ENCODE peak calls at places on chromosomes 11 and 22, in eight cellular contexts. E is transverse colon, I is heart left ventricle, P is Peyer's patch, V is adrenal gland, R is body of pancreas, Q is IMR-90, T is esophagus muscularis mucosa. N is an unnamed sample.

GRCh38 chr11:63599211-63600122 is 14.8 kb downstream of the PLAAT3 start:
- DNase-seq in E (no peak), I (no peak), P (no peak), V (no peak), R (no peak), Q (peak; percentile 95), T (peak; percentile 83), N (no peak)

GRCh38 chr11:43366597-43367121 is 7.9 kb downstream of the TTC17 start:
- DNase-seq in E (no peak), I (no peak), P (no peak), V (no peak), R (no peak), Q (peak; percentile 84), T (no peak), N (no peak)

GRCh38 chr22:36563444-36563843 is 34.5 kb upstream of the EIF3D start:
- DNase-seq in E (no peak), I (no peak), P (no peak), V (no peak), R (no peak), Q (no peak), T (no peak), N (no peak)

GRCh38 chr11:113730887-113731726 is 25.0 kb upstream of the TMPRSS5 start:
- DNase-seq in E (peak; percentile 37), I (peak; percentile 20), P (no peak), V (peak; percentile 53), R (no peak), Q (peak; percentile 64), T (no peak), N (no peak)

GRCh38 chr11:134510171-134510570 is 98.1 kb upstream of the B3GAT1 start:
- DNase-seq in E (no peak), I (no peak), P (no peak), V (no peak), R (peak; percentile 5), Q (no peak), T (no peak), N (no peak)

GRCh38 chr11:37503411-37504065 is 905.5 kb upstream of the RAG2 start:
- DNase-seq in E (no peak), I (no peak), P (no peak), V (no peak), R (no peak), Q (no peak), T (no peak), N (no peak)

GRCh38 chr22:39967103-39967829 is 7.1 kb downstream of the TMA7B start:
- DNase-seq in E (peak; percentile 54), I (no peak), P (no peak), V (no peak), R (no peak), Q (peak; percentile 45), T (no peak), N (no peak)

GRCh38 chr22:40818747-40819662 is at the start of gene SLC25A17:
- DNase-seq in E (peak; percentile 93), I (peak; percentile 89), P (peak; percentile 88), V (peak; percentile 90), R (peak; percentile 92), Q (peak; percentile 69), T (peak; percentile 99), N (peak; percentile 94)

GRCh38 chr22:22953796-22954195 is 66.2 kb downstream of the IGLL5 start:
- DNase-seq in E (no peak), I (no peak), P (no peak), V (no peak), R (no peak), Q (no peak), T (no peak), N (no peak)

GRCh38 chr11:74701351-74701750 is 29.9 kb downstream of the CHRDL2 start:
- DNase-seq in E (no peak), I (no peak), P (no peak), V (no peak), R (no peak), Q (no peak), T (no peak), N (no peak)

GRCh38 chr11:118527109-118527508 is at the start of gene TTC36:
- DNase-seq in E (no peak), I (no peak), P (no peak), V (no peak), R (no peak), Q (no peak), T (no peak), N (no peak)

GRCh38 chr11:121909571-121909970 is 206.4 kb downstream of the BLID start:
- DNase-seq in E (no peak), I (no peak), P (no peak), V (no peak), R (no peak), Q (no peak), T (no peak), N (no peak)

GRCh38 chr11:95829580-95830259 is 39.4 kb downstream of the CEP57 start:
- DNase-seq in E (no peak), I (no peak), P (no peak), V (no peak), R (no peak), Q (peak; percentile 87), T (no peak), N (no peak)

DNA sequence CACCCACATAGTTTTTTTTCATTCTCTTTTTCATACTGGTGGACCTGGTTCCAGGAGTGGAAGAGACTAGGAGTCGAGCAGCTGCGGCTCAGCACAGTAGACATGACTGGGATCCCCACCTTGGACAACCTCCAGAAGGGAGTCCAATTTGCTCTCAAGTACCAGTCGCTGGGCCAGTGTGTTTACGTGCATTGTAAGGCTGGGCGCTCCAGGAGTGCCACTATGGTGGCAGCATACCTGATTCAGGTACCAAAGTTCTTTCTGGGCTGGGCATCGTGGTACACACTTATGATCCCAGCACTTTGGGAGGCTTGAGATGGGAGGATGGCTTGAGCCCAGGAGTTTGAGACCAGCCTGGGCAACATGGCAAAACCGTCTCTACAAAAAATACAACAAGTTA is 4.2 kb downstream of the PTPMT1 start:
- DNase-seq in E (no peak), I (no peak), P (no peak), V (no peak), R (no peak), Q (no peak), T (no peak), N (no peak)
- TF ChIP-seq POLR2A in E (no peak), I (no peak), P (no peak), V (no peak), R (no peak), Q (no peak), T (no peak), N (no peak)

GRCh38 chr11:130146797-130147196 is 12.8 kb upstream of the ST14 start:
- DNase-seq in E (peak; percentile 43), I (peak; percentile 41), P (peak; percentile 57), V (peak; percentile 52), R (peak; percentile 67), Q (no peak), T (no peak), N (no peak)

GRCh38 chr11:130151196-130151595 is 8.4 kb upstream of the ST14 start:
- DNase-seq in E (no peak), I (no peak), P (no peak), V (no peak), R (no peak), Q (no peak), T (no peak), N (no peak)

GRCh38 chr11:130148927-130149326 is 10.7 kb upstream of the ST14 start:
- DNase-seq in E (no peak), I (no peak), P (no peak), V (no peak), R (no peak), Q (no peak), T (no peak), N (no peak)

GRCh38 chr11:130155106-130155505 is 4.5 kb upstream of the ST14 start:
- DNase-seq in E (no peak), I (no peak), P (no peak), V (no peak), R (no peak), Q (no peak), T (no peak), N (no peak)

GRCh38 chr11:130150790-130151189 is 8.8 kb upstream of the ST14 start:
- DNase-seq in E (no peak), I (no peak), P (no peak), V (no peak), R (no peak), Q (no peak), T (no peak), N (no peak)
- TF ChIP-seq POLR2A in E (no peak), I (no peak), P (no peak), V (no peak), R (no peak), Q (no peak), T (no peak), N (no peak)

GRCh38 chr11:47185305-47186075 is 744 bp downstream of the PACSIN3 start:
- DNase-seq in E (peak; percentile 39), I (peak; percentile 84), P (no peak), V (peak; percentile 85), R (peak; percentile 64), Q (peak; percentile 37), T (no peak), N (peak; percentile 88)
- TF ChIP-seq POLR2A in E (peak; percentile 22), I (peak; percentile 70), P (no peak), V (peak; percentile 41), R (peak; percentile 81), Q (no peak), T (no peak), N (peak; percentile 77)

GRCh38 chr11:61816736-61817455 is at the start of gene FADS1:
- DNase-seq in E (peak; percentile 83), I (peak; percentile 91), P (peak; percentile 78), V (peak; percentile 97), R (peak; percentile 88), Q (peak; percentile 92), T (peak; percentile 97), N (peak; percentile 96)

GRCh38 chr11:61815790-61816735 is 740 bp downstream of the FADS1 start:
- DNase-seq in E (peak; percentile 52), I (peak; percentile 82), P (peak; percentile 55), V (peak; percentile 81), R (peak; percentile 53), Q (peak; percentile 60), T (no peak), N (peak; percentile 87)

GRCh38 chr11:61812736-61813411 is 3.9 kb downstream of the FADS1 start:
- DNase-seq in E (no peak), I (no peak), P (no peak), V (no peak), R (no peak), Q (no peak), T (no peak), N (no peak)

GRCh38 chr11:61814242-61814957 is 2.4 kb downstream of the FADS1 start:
- DNase-seq in E (peak; percentile 34), I (peak; percentile 66), P (no peak), V (peak; percentile 53), R (peak; percentile 57), Q (no peak), T (no peak), N (no peak)

GRCh38 chr11:61814958-61815789 is 1.6 kb downstream of the FADS1 start:
- DNase-seq in E (peak; percentile 89), I (peak; percentile 99), P (peak; percentile 62), V (peak; percentile 98), R (peak; percentile 95), Q (peak; percentile 95), T (peak; percentile 97), N (peak; percentile 98)
- TF ChIP-seq POLR2A in E (peak; percentile 84), I (peak; percentile 95), P (peak; percentile 70), V (peak; percentile 97), R (peak; percentile 90), Q (peak; percentile 49), T (peak; percentile 92), N (peak; percentile 94)

N was measured in sigmoid colon.